ENCODE peak calls at places on chromosomes 2 and 18, in nine cellular contexts. One of them, this sample, is unnamed.

GRCh38 chr2:230360028-230360427 is 33.0 kb downstream of the SP140L start:
- DNase-seq in GM12892: no peak
- DNase-seq in A549: no peak
- DNase-seq in prostate gland: no peak
- DNase-seq in GM12891: no peak
- DNase-seq in heart left ventricle: no peak
- DNase-seq in H54: no peak
- DNase-seq in lower leg skin: no peak
- DNase-seq in uterus: no peak
- DNase-seq in this sample: no peak

GRCh38 chr2:234953116-234954031 is 1.6 kb downstream of the SH3BP4 start:
- DNase-seq in GM12892: no peak
- DNase-seq in A549: no peak
- DNase-seq in prostate gland: peak; percentile 48
- DNase-seq in GM12891: no peak
- DNase-seq in heart left ventricle: no peak
- DNase-seq in H54: no peak
- DNase-seq in lower leg skin: peak; percentile 78
- DNase-seq in uterus: no peak
- DNase-seq in this sample: peak; percentile 74

GRCh38 chr2:113078350-113078839 is 10.6 kb downstream of the IL1F10 start:
- DNase-seq in GM12892: no peak
- DNase-seq in A549: peak; percentile 16
- DNase-seq in prostate gland: peak; percentile 13
- DNase-seq in GM12891: no peak
- DNase-seq in heart left ventricle: no peak
- DNase-seq in H54: no peak
- DNase-seq in lower leg skin: no peak
- DNase-seq in uterus: no peak
- DNase-seq in this sample: no peak

GRCh38 chr18:22165603-22166069 is 3.8 kb upstream of the GATA6 start:
- DNase-seq in GM12892: no peak
- DNase-seq in A549: no peak
- DNase-seq in prostate gland: no peak
- DNase-seq in GM12891: no peak
- DNase-seq in heart left ventricle: no peak
- DNase-seq in H54: no peak
- DNase-seq in lower leg skin: peak; percentile 52
- DNase-seq in uterus: no peak
- DNase-seq in this sample: no peak

GRCh38 chr2:159489476-159489875 is 126.9 kb downstream of the BAZ2B start:
- DNase-seq in GM12892: no peak
- DNase-seq in A549: no peak
- DNase-seq in prostate gland: no peak
- DNase-seq in GM12891: no peak
- DNase-seq in heart left ventricle: no peak
- DNase-seq in H54: no peak
- DNase-seq in lower leg skin: no peak
- DNase-seq in uterus: no peak
- DNase-seq in this sample: no peak

GRCh38 chr18:12121175-12122095 is 27.8 kb downstream of the ANKRD62 start:
- DNase-seq in GM12892: no peak
- DNase-seq in A549: peak; percentile 17
- DNase-seq in prostate gland: no peak
- DNase-seq in GM12891: no peak
- DNase-seq in heart left ventricle: no peak
- DNase-seq in H54: no peak
- DNase-seq in lower leg skin: no peak
- DNase-seq in uterus: no peak
- DNase-seq in this sample: no peak

GRCh38 chr18:73991570-73991969 is 156.1 kb downstream of the FBXO15 start:
- DNase-seq in GM12892: no peak
- DNase-seq in A549: no peak
- DNase-seq in prostate gland: no peak
- DNase-seq in GM12891: no peak
- DNase-seq in heart left ventricle: no peak
- DNase-seq in H54: no peak
- DNase-seq in lower leg skin: no peak
- DNase-seq in uterus: no peak
- DNase-seq in this sample: no peak

GRCh38 chr2:240209493-240209892 is 69.0 kb upstream of the OTOS start:
- DNase-seq in GM12892: no peak
- DNase-seq in A549: no peak
- DNase-seq in prostate gland: no peak
- DNase-seq in GM12891: no peak
- DNase-seq in heart left ventricle: no peak
- DNase-seq in H54: no peak
- DNase-seq in lower leg skin: peak; percentile 73
- DNase-seq in uterus: peak; percentile 6
- DNase-seq in this sample: peak; percentile 42

GRCh38 chr2:110978871-110979833 is 141.6 kb upstream of the BCL2L11 start:
- DNase-seq in GM12892: no peak
- DNase-seq in A549: no peak
- DNase-seq in prostate gland: no peak
- DNase-seq in GM12891: no peak
- DNase-seq in heart left ventricle: no peak
- DNase-seq in H54: no peak
- DNase-seq in lower leg skin: no peak
- DNase-seq in uterus: no peak
- DNase-seq in this sample: no peak

GRCh38 chr2:37721219-37721600 is 49.8 kb upstream of the CDC42EP3 start:
- DNase-seq in GM12892: no peak
- DNase-seq in A549: no peak
- DNase-seq in prostate gland: no peak
- DNase-seq in GM12891: no peak
- DNase-seq in heart left ventricle: no peak
- DNase-seq in H54: no peak
- DNase-seq in lower leg skin: no peak
- DNase-seq in uterus: no peak
- DNase-seq in this sample: no peak

GRCh38 chr2:85601771-85602475 is 575 bp downstream of the TMEM150A start:
- DNase-seq in GM12892: no peak
- DNase-seq in A549: peak; percentile 51
- DNase-seq in prostate gland: peak; percentile 64
- DNase-seq in GM12891: no peak
- DNase-seq in heart left ventricle: peak; percentile 78
- DNase-seq in H54: no peak
- DNase-seq in lower leg skin: peak; percentile 94
- DNase-seq in uterus: peak; percentile 60
- DNase-seq in this sample: peak; percentile 90

GRCh38 chr2:69934614-69934908 is 19.7 kb downstream of the MXD1 start:
- DNase-seq in GM12892: no peak
- DNase-seq in A549: no peak
- DNase-seq in prostate gland: no peak
- DNase-seq in GM12891: no peak
- DNase-seq in heart left ventricle: no peak
- DNase-seq in H54: no peak
- DNase-seq in lower leg skin: no peak
- DNase-seq in uterus: no peak
- DNase-seq in this sample: no peak

GRCh38 chr18:74242451-74243096 is 49.2 kb downstream of the CYB5A start:
- DNase-seq in GM12892: no peak
- DNase-seq in A549: no peak
- DNase-seq in prostate gland: no peak
- DNase-seq in GM12891: no peak
- DNase-seq in heart left ventricle: peak; percentile 41
- DNase-seq in H54: no peak
- DNase-seq in lower leg skin: no peak
- DNase-seq in uterus: no peak
- DNase-seq in this sample: no peak

GRCh38 chr2:172445851-172446250 is 18.5 kb downstream of the ITGA6 start:
- DNase-seq in GM12892: no peak
- DNase-seq in A549: no peak
- DNase-seq in prostate gland: peak; percentile 54
- DNase-seq in GM12891: no peak
- DNase-seq in heart left ventricle: no peak
- DNase-seq in H54: no peak
- DNase-seq in lower leg skin: no peak
- DNase-seq in uterus: no peak
- DNase-seq in this sample: no peak

GRCh38 chr2:112583497-112584133 is 794 bp upstream of the CHCHD5 start:
- DNase-seq in GM12892: no peak
- DNase-seq in A549: peak; percentile 65
- DNase-seq in prostate gland: peak; percentile 5
- DNase-seq in GM12891: no peak
- DNase-seq in heart left ventricle: no peak
- DNase-seq in H54: no peak
- DNase-seq in lower leg skin: no peak
- DNase-seq in uterus: no peak
- DNase-seq in this sample: peak; percentile 83

GRCh38 chr18:64692826-64693225 is 543.9 kb upstream of the LINC00305 start:
- DNase-seq in GM12892: no peak
- DNase-seq in A549: no peak
- DNase-seq in prostate gland: no peak
- DNase-seq in GM12891: no peak
- DNase-seq in heart left ventricle: no peak
- DNase-seq in H54: no peak
- DNase-seq in lower leg skin: no peak
- DNase-seq in uterus: no peak
- DNase-seq in this sample: no peak

GRCh38 chr2:239184179-239184578 is 216.6 kb downstream of the HDAC4 start:
- DNase-seq in GM12892: no peak
- DNase-seq in A549: no peak
- DNase-seq in prostate gland: no peak
- DNase-seq in GM12891: no peak
- DNase-seq in heart left ventricle: no peak
- DNase-seq in H54: no peak
- DNase-seq in lower leg skin: peak; percentile 78
- DNase-seq in uterus: peak; percentile 10
- DNase-seq in this sample: peak; percentile 31

GRCh38 chr2:85276571-85277121 is 51.1 kb downstream of the TGOLN2 start:
- DNase-seq in GM12892: no peak
- DNase-seq in A549: no peak
- DNase-seq in prostate gland: no peak
- DNase-seq in GM12891: no peak
- DNase-seq in heart left ventricle: no peak
- DNase-seq in H54: no peak
- DNase-seq in lower leg skin: no peak
- DNase-seq in uterus: no peak
- DNase-seq in this sample: no peak

GRCh38 chr18:9067823-9068222 is 34.7 kb upstream of the NDUFV2 start:
- DNase-seq in GM12892: no peak
- DNase-seq in A549: no peak
- DNase-seq in prostate gland: no peak
- DNase-seq in GM12891: no peak
- DNase-seq in heart left ventricle: no peak
- DNase-seq in H54: no peak
- DNase-seq in lower leg skin: no peak
- DNase-seq in uterus: no peak
- DNase-seq in this sample: no peak

GRCh38 chr2:237720962-237721361 is 77.6 kb upstream of the RBM44 start:
- DNase-seq in GM12892: no peak
- DNase-seq in A549: no peak
- DNase-seq in prostate gland: no peak
- DNase-seq in GM12891: no peak
- DNase-seq in heart left ventricle: no peak
- DNase-seq in H54: no peak
- DNase-seq in lower leg skin: peak; percentile 58
- DNase-seq in uterus: no peak
- DNase-seq in this sample: no peak

GRCh38 chr2:32068-32467 is 14.2 kb downstream of the FAM110C start:
- DNase-seq in GM12892: no peak
- DNase-seq in A549: no peak
- DNase-seq in prostate gland: no peak
- DNase-seq in GM12891: no peak
- DNase-seq in heart left ventricle: no peak
- DNase-seq in H54: no peak
- DNase-seq in lower leg skin: no peak
- DNase-seq in uterus: no peak
- DNase-seq in this sample: no peak

GRCh38 chr2:223563462-223563861 is 38.7 kb downstream of the SCG2 start:
- DNase-seq in GM12892: no peak
- DNase-seq in A549: peak; percentile 88
- DNase-seq in prostate gland: no peak
- DNase-seq in GM12891: no peak
- DNase-seq in heart left ventricle: no peak
- DNase-seq in H54: peak; percentile 27
- DNase-seq in lower leg skin: no peak
- DNase-seq in uterus: no peak
- DNase-seq in this sample: no peak

GRCh38 chr2:74548919-74549684 is 4.6 kb downstream of the LOXL3 start:
- DNase-seq in GM12892: no peak
- DNase-seq in A549: peak; percentile 67
- DNase-seq in prostate gland: peak; percentile 32
- DNase-seq in GM12891: no peak
- DNase-seq in heart left ventricle: peak; percentile 82
- DNase-seq in H54: peak; percentile 75
- DNase-seq in lower leg skin: peak; percentile 91
- DNase-seq in uterus: no peak
- DNase-seq in this sample: no peak
- TF ChIP-seq POLR2A in GM12892: peak; percentile 58
- TF ChIP-seq POLR2A in A549: peak; percentile 79
- TF ChIP-seq POLR2A in prostate gland: peak; percentile 28
- TF ChIP-seq POLR2A in GM12891: peak; percentile 45
- TF ChIP-seq POLR2A in heart left ventricle: peak; percentile 60
- TF ChIP-seq POLR2A in H54: peak; percentile 54
- TF ChIP-seq POLR2A in lower leg skin: no peak
- TF ChIP-seq POLR2A in uterus: peak; percentile 52
- TF ChIP-seq POLR2A in this sample: no peak

GRCh38 chr2:24083567-24084385 is 858 bp downstream of the TP53I3 start:
- DNase-seq in GM12892: peak; percentile 72
- DNase-seq in A549: peak; percentile 98
- DNase-seq in prostate gland: peak; percentile 68
- DNase-seq in GM12891: peak; percentile 80
- DNase-seq in heart left ventricle: no peak
- DNase-seq in H54: peak; percentile 68
- DNase-seq in lower leg skin: peak; percentile 81
- DNase-seq in uterus: peak; percentile 72
- DNase-seq in this sample: no peak
- TF ChIP-seq POLR2A in GM12892: peak; percentile 70
- TF ChIP-seq POLR2A in A549: peak; percentile 77
- TF ChIP-seq POLR2A in prostate gland: no peak
- TF ChIP-seq POLR2A in GM12891: peak; percentile 61
- TF ChIP-seq POLR2A in heart left ventricle: no peak
- TF ChIP-seq POLR2A in H54: peak; percentile 6
- TF ChIP-seq POLR2A in lower leg skin: no peak
- TF ChIP-seq POLR2A in uterus: no peak
- TF ChIP-seq POLR2A in this sample: no peak

GRCh38 chr2:39839261-39839848 is 60.3 kb upstream of the THUMPD2 start:
- DNase-seq in GM12892: no peak
- DNase-seq in A549: no peak
- DNase-seq in prostate gland: no peak
- DNase-seq in GM12891: no peak
- DNase-seq in heart left ventricle: no peak
- DNase-seq in H54: no peak
- DNase-seq in lower leg skin: no peak
- DNase-seq in uterus: no peak
- DNase-seq in this sample: no peak
- TF ChIP-seq POLR2A in GM12892: no peak
- TF ChIP-seq POLR2A in A549: no peak
- TF ChIP-seq POLR2A in prostate gland: no peak
- TF ChIP-seq POLR2A in GM12891: no peak
- TF ChIP-seq POLR2A in heart left ventricle: no peak
- TF ChIP-seq POLR2A in H54: no peak
- TF ChIP-seq POLR2A in lower leg skin: no peak
- TF ChIP-seq POLR2A in uterus: no peak
- TF ChIP-seq POLR2A in this sample: no peak

DNA sequence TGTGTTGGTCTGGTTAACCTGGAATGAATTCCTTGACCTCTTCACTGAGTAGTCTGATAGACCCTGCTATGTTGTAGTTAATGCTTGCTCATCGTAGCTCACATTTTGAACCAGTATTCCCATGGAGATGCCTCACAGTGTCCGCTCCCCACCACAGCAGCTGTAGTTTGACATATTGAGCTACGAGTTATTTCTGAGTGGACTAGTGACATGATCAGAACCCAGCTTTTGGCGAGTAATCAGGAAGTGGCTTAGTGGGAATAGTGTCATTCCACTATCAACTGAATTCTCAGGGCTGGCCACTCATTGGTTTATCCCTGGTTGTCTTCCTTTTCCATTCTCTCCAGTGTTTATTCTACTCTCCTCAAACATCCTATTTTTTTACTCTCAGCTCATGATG is 102.7 kb downstream of the MYO1B start:
- DNase-seq in GM12892: no peak
- DNase-seq in A549: no peak
- DNase-seq in prostate gland: no peak
- DNase-seq in GM12891: no peak
- DNase-seq in heart left ventricle: no peak
- DNase-seq in H54: no peak
- DNase-seq in lower leg skin: no peak
- DNase-seq in uterus: no peak
- DNase-seq in this sample: no peak
- TF ChIP-seq POLR2A in GM12892: no peak
- TF ChIP-seq POLR2A in A549: no peak
- TF ChIP-seq POLR2A in prostate gland: no peak
- TF ChIP-seq POLR2A in GM12891: no peak
- TF ChIP-seq POLR2A in heart left ventricle: no peak
- TF ChIP-seq POLR2A in H54: no peak
- TF ChIP-seq POLR2A in lower leg skin: no peak
- TF ChIP-seq POLR2A in uterus: no peak
- TF ChIP-seq POLR2A in this sample: no peak